ENCODE peak calls at places on chromosomes 5 and 9, in nine cellular contexts. V, C, I, H, D, Y, G, M and S are unnamed samples.

GRCh38 chr9:35495984-35496383 is 6.1 kb downstream of the RUSC2 start:
- DNase-seq in V (no peak), C (no peak), I (no peak), H (no peak), D (no peak), Y (no peak), G (no peak), M (no peak), S (no peak)

GRCh38 chr5:90985341-90985740 is 397.8 kb downstream of the ARRDC3 start:
- DNase-seq in V (no peak), C (peak; percentile 7), I (no peak), H (no peak), D (no peak), Y (no peak), G (no peak), M (no peak), S (no peak)

GRCh38 chr9:104635471-104635870 is 17.5 kb upstream of the OR13C9 start:
- DNase-seq in V (no peak), C (no peak), I (no peak), H (no peak), D (no peak), Y (no peak), G (no peak), M (no peak), S (no peak)

GRCh38 chr5:157263586-157264090 is 2.3 kb upstream of the CYFIP2 start:
- DNase-seq in V (no peak), C (no peak), I (no peak), H (no peak), D (no peak), Y (no peak), G (no peak), M (no peak), S (no peak)

GRCh38 chr5:114412509-114413171 is 50.8 kb downstream of the KCNN2 start:
- DNase-seq in V (no peak), C (peak; percentile 83), I (no peak), H (no peak), D (no peak), Y (peak; percentile 8), G (no peak), M (no peak), S (no peak)

GRCh38 chr9:27591093-27591492 is 17.8 kb upstream of the C9orf72 start:
- DNase-seq in V (no peak), C (no peak), I (no peak), H (no peak), D (no peak), Y (no peak), G (no peak), M (no peak), S (no peak)

GRCh38 chr5:35218981-35219380 is 11.3 kb downstream of the PRLR start:
- DNase-seq in V (no peak), C (no peak), I (no peak), H (no peak), D (no peak), Y (no peak), G (no peak), M (no peak), S (no peak)

GRCh38 chr5:150122158-150122510 is 33.5 kb downstream of the PDGFRB start:
- DNase-seq in V (peak; percentile 57), C (no peak), I (peak; percentile 62), H (no peak), D (no peak), Y (no peak), G (peak; percentile 89), M (peak; percentile 87), S (peak; percentile 84)

GRCh38 chr5:59204114-59204897 is 621.4 kb downstream of the RAB3C start:
- DNase-seq in V (no peak), C (no peak), I (no peak), H (no peak), D (no peak), Y (no peak), G (no peak), M (no peak), S (no peak)

GRCh38 chr5:177386542-177386941 is 2.3 kb downstream of the SLC34A1 start:
- DNase-seq in V (no peak), C (no peak), I (no peak), H (no peak), D (no peak), Y (no peak), G (no peak), M (no peak), S (no peak)

GRCh38 chr5:118009761-118010297 is 978.5 kb downstream of the DTWD2 start:
- DNase-seq in V (no peak), C (no peak), I (no peak), H (no peak), D (no peak), Y (no peak), G (no peak), M (no peak), S (no peak)

GRCh38 chr9:72292874-72293607 is 72.0 kb downstream of the ZFAND5 start:
- DNase-seq in V (peak; percentile 11), C (peak; percentile 72), I (peak; percentile 53), H (no peak), D (no peak), Y (peak; percentile 98), G (peak; percentile 75), M (no peak), S (no peak)
- TF ChIP-seq CTCF in V (no peak), C (no peak), I (no peak), H (no peak), D (no peak), Y (no peak), G (no peak), M (no peak), S (no peak)

GRCh38 chr9:136803551-136804508 is 3.9 kb upstream of the RABL6 start:
- DNase-seq in V (no peak), C (no peak), I (no peak), H (no peak), D (no peak), Y (no peak), G (peak; percentile 17), M (no peak), S (no peak)
- TF ChIP-seq CTCF in V (no peak), C (no peak), I (no peak), H (no peak), D (no peak), Y (no peak), G (no peak), M (no peak), S (no peak)

GRCh38 chr9:38345851-38346755 is 46.4 kb upstream of the ALDH1B1 start:
- DNase-seq in V (no peak), C (no peak), I (no peak), H (no peak), D (no peak), Y (no peak), G (no peak), M (no peak), S (no peak)

GRCh38 chr9:38342532-38342931 is 50.0 kb upstream of the ALDH1B1 start:
- DNase-seq in V (no peak), C (no peak), I (no peak), H (no peak), D (no peak), Y (no peak), G (no peak), M (no peak), S (no peak)

GRCh38 chr9:38343037-38343436 is 49.5 kb upstream of the ALDH1B1 start:
- DNase-seq in V (no peak), C (no peak), I (no peak), H (no peak), D (no peak), Y (no peak), G (no peak), M (no peak), S (no peak)

GRCh38 chr9:38343552-38343951 is 49.0 kb upstream of the ALDH1B1 start:
- DNase-seq in V (no peak), C (no peak), I (no peak), H (no peak), D (no peak), Y (no peak), G (no peak), M (no peak), S (no peak)

GRCh38 chr9:38344566-38345324 is 47.8 kb upstream of the ALDH1B1 start:
- DNase-seq in V (no peak), C (no peak), I (no peak), H (no peak), D (no peak), Y (no peak), G (no peak), M (no peak), S (no peak)
- TF ChIP-seq CTCF in V (no peak), C (no peak), I (no peak), H (no peak), D (no peak), Y (no peak), G (no peak), M (no peak), S (no peak)

DNA sequence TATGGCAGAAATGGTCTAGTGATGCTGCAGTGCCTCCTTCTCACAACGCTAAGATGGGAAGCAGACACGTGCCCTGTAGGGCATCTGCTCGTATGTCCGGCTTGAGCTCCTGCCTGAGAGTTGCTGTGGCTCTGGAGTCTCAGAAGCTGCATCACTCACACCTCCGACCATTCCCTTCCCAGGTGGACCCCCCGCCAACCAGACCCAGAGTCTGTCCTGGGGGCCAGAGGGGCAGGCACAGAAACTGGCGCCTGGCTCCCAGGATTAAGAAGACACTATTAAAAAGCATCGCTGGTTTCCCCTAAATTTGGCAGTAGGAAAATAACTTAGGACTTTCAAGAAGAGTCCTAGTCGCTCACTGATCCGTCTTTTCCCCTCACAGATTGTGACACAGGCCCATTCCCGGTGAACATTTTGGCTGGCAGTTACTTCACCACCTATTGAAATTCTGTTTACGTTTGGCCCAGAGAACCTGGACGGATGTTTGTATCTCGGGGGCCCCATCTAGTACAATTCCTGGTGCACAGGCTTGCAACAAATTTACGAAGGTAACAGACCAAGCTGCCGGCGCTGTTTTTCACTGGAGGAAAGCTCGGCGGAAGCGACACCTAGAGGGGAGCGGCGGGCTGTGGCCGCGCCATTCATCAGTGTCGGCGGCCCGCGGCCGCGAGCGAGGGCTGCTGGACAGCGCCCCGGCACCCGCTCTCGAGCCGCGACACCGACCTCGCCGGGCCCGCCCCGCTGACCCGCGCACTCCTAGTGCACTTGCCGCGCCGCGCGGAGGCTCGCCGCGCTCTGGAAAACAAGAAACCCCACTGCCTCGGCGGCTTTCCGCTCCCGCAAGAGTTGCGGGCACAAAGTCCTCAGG is 1.6 kb downstream of the FSTL4 start:
- DNase-seq in V (peak; percentile 3), C (peak; percentile 47), I (peak; percentile 79), H (peak; percentile 82), D (peak; percentile 85), Y (peak; percentile 50), G (peak; percentile 48), M (peak; percentile 83), S (peak; percentile 73)
- TF ChIP-seq CTCF in V (no peak), C (peak; percentile 25), I (peak; percentile 48), H (peak; percentile 50), D (peak; percentile 64), Y (peak; percentile 48), G (peak; percentile 22), M (peak; percentile 34), S (peak; percentile 43)